ENCODE peak calls at places on chromosomes 12 and 14, in seven cellular contexts. V, W, S, C, D, U and B are unnamed samples. For H3K27me3 and H3K4me1, the result is how much of the 10 kb centered on the place peaks cover.

GRCh38 chr12:15731940-15732339 is 57.2 kb downstream of the EPS8 start:
- DNase-seq in V (no peak), W (no peak), S (no peak), C (no peak), D (no peak), U (no peak), B (no peak)

GRCh38 chr14:46325157-46325556 is 326.4 kb downstream of the RPL10L start:
- DNase-seq in V (no peak), W (no peak), S (no peak), C (no peak), D (no peak), U (no peak), B (no peak)

GRCh38 chr14:24690492-24690891 is 56.5 kb upstream of the GZMB start:
- DNase-seq in V (no peak), W (no peak), S (no peak), C (no peak), D (no peak), U (no peak), B (no peak)

GRCh38 chr14:29927596-29928341 is at the start of gene PRKD1:
- DNase-seq in V (peak), W (peak), S (peak), C (no peak), D (peak), U (peak), B (peak)

GRCh38 chr12:59583003-59583712 is 12.7 kb upstream of the SLC16A7 start:
- DNase-seq in V (no peak), W (no peak), S (no peak), C (no peak), D (no peak), U (no peak), B (no peak)

GRCh38 chr12:29572938-29573337 is 75.5 kb upstream of the OVCH1 start:
- DNase-seq in V (no peak), W (no peak), S (no peak), C (no peak), D (no peak), U (no peak), B (no peak)

GRCh38 chr14:84520711-84521338 is 1009.1 kb upstream of the FLRT2 start:
- DNase-seq in V (no peak), W (no peak), S (no peak), C (no peak), D (no peak), U (peak), B (peak)

GRCh38 chr12:97277030-97277429 is 185.6 kb upstream of the RMST start:
- DNase-seq in V (no peak), W (no peak), S (no peak), C (no peak), D (no peak), U (no peak), B (no peak)

GRCh38 chr12:24617471-24617870 is 331.4 kb downstream of the BCAT1 start:
- DNase-seq in V (no peak), W (no peak), S (no peak), C (no peak), D (no peak), U (no peak), B (no peak)

GRCh38 chr14:92207012-92207927 is 85.5 kb downstream of the CPSF2 start:
- DNase-seq in V (no peak), W (no peak), S (no peak), C (no peak), D (no peak), U (no peak), B (no peak)

GRCh38 chr12:23753627-23754358 is 195.7 kb downstream of the SOX5 start:
- DNase-seq in V (no peak), W (no peak), S (no peak), C (no peak), D (no peak), U (no peak), B (no peak)

GRCh38 chr14:87260460-87260859 is 732.5 kb downstream of the GALC start:
- DNase-seq in V (no peak), W (no peak), S (no peak), C (no peak), D (no peak), U (no peak), B (no peak)

GRCh38 chr14:61257469-61258057 is 23.6 kb downstream of the TMEM30B start:
- DNase-seq in V (no peak), W (no peak), S (no peak), C (no peak), D (no peak), U (no peak), B (no peak)

GRCh38 chr12:52006726-52007157 is at the start of gene TAMALIN:
- DNase-seq in V (peak), W (peak), S (no peak), C (peak), D (peak), U (peak), B (peak)

GRCh38 chr14:94907626-94908261 is 137.8 kb upstream of the GSC start:
- DNase-seq in V (no peak), W (no peak), S (no peak), C (no peak), D (no peak), U (no peak), B (no peak)

GRCh38 chr12:2732290-2732689 is 62.5 kb upstream of the FKBP4 start:
- DNase-seq in V (no peak), W (no peak), S (no peak), C (no peak), D (no peak), U (no peak), B (no peak)

GRCh38 chr12:77940011-77940423 is 109.3 kb downstream of the NAV3 start:
- DNase-seq in V (no peak), W (no peak), S (peak), C (no peak), D (no peak), U (no peak), B (no peak)

GRCh38 chr12:21607701-21608100 is 3.1 kb upstream of the GYS2 start:
- DNase-seq in V (no peak), W (no peak), S (no peak), C (no peak), D (no peak), U (no peak), B (no peak)

GRCh38 chr14:69882086-69882864 is 3.1 kb downstream of the SMOC1 start:
- DNase-seq in V (no peak), W (no peak), S (no peak), C (no peak), D (no peak), U (no peak), B (no peak)

GRCh38 chr12:22458301-22458917 is 85.9 kb downstream of the C2CD5 start:
- DNase-seq in V (no peak), W (no peak), S (no peak), C (no peak), D (no peak), U (no peak), B (no peak)

GRCh38 chr14:99471731-99472130 is 8.9 kb downstream of the SETD3 start:
- DNase-seq in V (no peak), W (no peak), S (no peak), C (no peak), D (no peak), U (no peak), B (no peak)

GRCh38 chr12:74171478-74171909 is 366.1 kb upstream of the ATXN7L3B start:
- DNase-seq in V (no peak), W (no peak), S (no peak), C (no peak), D (no peak), U (no peak), B (peak)

GRCh38 chr12:108642269-108642870 is 8.7 kb upstream of the SELPLG start:
- DNase-seq in V (no peak), W (no peak), S (no peak), C (no peak), D (no peak), U (no peak), B (peak)

GRCh38 chr12:124543052-124543590 is 24.3 kb downstream of the NCOR2 start:
- DNase-seq in V (no peak), W (no peak), S (no peak), C (no peak), D (no peak), U (peak), B (peak)

GRCh38 chr14:102317564-102318248 is 1.8 kb upstream of the ZNF839 start:
- DNase-seq in V (no peak), W (no peak), S (peak), C (no peak), D (no peak), U (no peak), B (no peak)

GRCh38 chr12:15856097-15856982 is 25.8 kb upstream of the STRAP start:
- DNase-seq in V (no peak), W (peak), S (peak), C (peak), D (peak), U (peak), B (no peak)

GRCh38 chr14:92652413-92653151 is 95.8 kb downstream of the LGMN start:
- DNase-seq in V (no peak), W (no peak), S (no peak), C (no peak), D (no peak), U (no peak), B (no peak)

GRCh38 chr12:60847281-60847680 is 1251.5 kb downstream of the SLC16A7 start:
- DNase-seq in V (no peak), W (no peak), S (no peak), C (no peak), D (no peak), U (no peak), B (no peak)

GRCh38 chr12:97556201-97556824 is 93.7 kb downstream of the RMST start:
- DNase-seq in V (no peak), W (no peak), S (peak), C (no peak), D (no peak), U (no peak), B (peak)

GRCh38 chr14:24241829-24242443 is 487 bp downstream of the TINF2 start:
- DNase-seq in V (peak), W (peak), S (peak), C (peak), D (peak), U (peak), B (peak)

GRCh38 chr12:130849561-130850417 is 10.7 kb upstream of the STX2 start:
- DNase-seq in V (no peak), W (no peak), S (peak), C (no peak), D (no peak), U (peak), B (no peak)

GRCh38 chr14:50711043-50711442 is 42.9 kb upstream of the SAV1 start:
- DNase-seq in V (no peak), W (no peak), S (no peak), C (no peak), D (no peak), U (no peak), B (no peak)

GRCh38 chr12:89016970-89017778 is 335.1 kb downstream of the DUSP6 start:
- DNase-seq in V (no peak), W (peak), S (peak), C (peak), D (no peak), U (peak), B (peak)
- H3K4me3 ChIP-seq in V (no peak), W (no peak), S (no peak), C (no peak), D (no peak), U (no peak), B (no peak)

GRCh38 chr12:132452596-132453350 is 37.2 kb upstream of the FBRSL1 start:
- DNase-seq in V (no peak), W (no peak), S (no peak), C (no peak), D (no peak), U (no peak), B (peak)
- H3K27me3 ChIP-seq in V (under half), W (under half), S (under half), C (under half), D (under half), U (under half), B (under half)

GRCh38 chr12:11795910-11796459 is 146.5 kb downstream of the ETV6 start:
- DNase-seq in V (no peak), W (no peak), S (peak), C (no peak), D (no peak), U (peak), B (no peak)
- H3K4me1 ChIP-seq in V (under half), W (under half), S (under half), C (under half), D (under half), U (under half), B (under half)

DNA sequence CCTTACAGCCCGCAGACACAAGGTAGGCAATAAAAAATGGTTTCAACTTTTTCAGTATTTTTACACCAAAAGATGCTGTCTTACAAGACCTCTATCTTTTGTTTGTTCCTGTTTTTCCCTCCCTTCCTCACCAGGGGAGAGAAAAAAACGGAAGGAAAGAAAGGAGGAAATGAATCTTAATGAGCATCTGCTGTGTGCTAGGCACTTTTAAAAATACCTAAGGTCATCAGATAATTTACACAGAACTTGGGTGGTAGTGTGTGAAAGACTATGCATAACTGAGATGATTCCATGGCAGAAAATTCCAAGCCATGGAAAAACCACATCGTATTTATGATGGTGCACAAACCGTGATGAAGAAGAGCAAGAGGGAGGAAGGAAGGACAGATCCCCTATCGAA is 121.2 kb downstream of the DIP2B start:
- DNase-seq in V (no peak), W (no peak), S (no peak), C (no peak), D (no peak), U (no peak), B (no peak)
- H3K4me3 ChIP-seq in V (no peak), W (no peak), S (no peak), C (no peak), D (no peak), U (no peak), B (no peak)

GRCh38 chr14:52266782-52267181 is 716 bp upstream of the PTGDR start:
- DNase-seq in V (no peak), W (no peak), S (peak), C (no peak), D (peak), U (peak), B (no peak)
- H3K27me3 ChIP-seq in V (under half), W (under half), S (under half), C (under half), D (under half), U (under half), B (under half)

GRCh38 chr12:104460973-104461693 is 4.4 kb downstream of the CHST11 start:
- DNase-seq in V (no peak), W (no peak), S (no peak), C (no peak), D (no peak), U (no peak), B (no peak)
- H3K4me1 ChIP-seq in V (under half), W (under half), S (under half), C (half or more), D (under half), U (under half), B (under half)

DNA sequence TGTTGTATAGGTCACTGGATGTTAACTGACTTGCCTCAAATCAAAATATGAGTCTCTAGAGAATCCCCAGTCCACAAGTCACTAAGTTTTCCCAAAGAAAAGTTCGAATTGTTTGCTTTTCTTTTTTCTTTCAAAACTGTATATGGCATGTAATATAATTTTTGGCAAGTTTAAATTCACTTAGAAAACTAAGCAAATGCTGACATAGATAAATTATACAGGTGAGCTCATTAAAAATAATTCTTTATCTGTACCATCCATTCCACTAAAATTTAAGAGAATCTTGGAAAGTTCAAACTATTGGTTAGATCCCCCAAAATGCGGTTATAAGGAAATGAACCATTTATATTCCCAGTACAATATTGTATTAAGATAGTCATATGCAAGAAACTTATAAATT is 145.6 kb upstream of the AMIGO2 start:
- DNase-seq in V (no peak), W (no peak), S (no peak), C (no peak), D (no peak), U (no peak), B (no peak)
- H3K4me3 ChIP-seq in V (no peak), W (no peak), S (no peak), C (no peak), D (no peak), U (no peak), B (no peak)

GRCh38 chr14:104132981-104133380 is 5.4 kb upstream of the KIF26A start:
- DNase-seq in V (peak), W (no peak), S (no peak), C (no peak), D (no peak), U (no peak), B (peak)
- H3K27me3 ChIP-seq in V (under half), W (under half), S (under half), C (under half), D (under half), U (under half), B (under half)